ENCODE peak calls at places on chromosomes 7 and 10, in four cellular contexts. One of them, this sample, is unnamed.

GRCh38 chr10:14429043-14429713 is 98.5 kb upstream of the FRMD4A start:
- DNase-seq in T-helper 9 cell: no peak
- DNase-seq in hepatocyte: no peak
- DNase-seq in fibroblast of lung: no peak
- DNase-seq in this sample: no peak

GRCh38 chr10:97097154-97097490 is 88.6 kb downstream of the SLIT1 start:
- DNase-seq in fibroblast of lung: no peak
- DNase-seq in T-helper 9 cell: no peak
- DNase-seq in hepatocyte: no peak
- DNase-seq in this sample: no peak

GRCh38 chr10:99292159-99292558 is 37.0 kb upstream of the CNNM1 start:
- DNase-seq in hepatocyte: peak
- DNase-seq in fibroblast of lung: peak
- DNase-seq in T-helper 9 cell: no peak
- DNase-seq in this sample: no peak

GRCh38 chr10:6202098-6202683 is 541 bp upstream of the PFKFB3 start:
- DNase-seq in fibroblast of lung: no peak
- DNase-seq in hepatocyte: no peak
- DNase-seq in T-helper 9 cell: no peak
- DNase-seq in this sample: no peak

GRCh38 chr10:75717126-75717916 is 285.9 kb downstream of the LRMDA start:
- DNase-seq in fibroblast of lung: peak
- DNase-seq in hepatocyte: no peak
- DNase-seq in T-helper 9 cell: no peak
- DNase-seq in this sample: no peak

GRCh38 chr7:1847260-1848001 is 177.4 kb downstream of the ELFN1 start:
- DNase-seq in hepatocyte: no peak
- DNase-seq in T-helper 9 cell: no peak
- DNase-seq in fibroblast of lung: no peak
- DNase-seq in this sample: no peak

GRCh38 chr7:80134536-80135305 is at the start of gene GNAI1:
- DNase-seq in fibroblast of lung: peak
- DNase-seq in hepatocyte: peak
- DNase-seq in T-helper 9 cell: no peak
- DNase-seq in this sample: peak

GRCh38 chr10:13074562-13075451 is 25.2 kb upstream of the OPTN start:
- DNase-seq in fibroblast of lung: peak
- DNase-seq in T-helper 9 cell: peak
- DNase-seq in hepatocyte: peak
- DNase-seq in this sample: peak

GRCh38 chr7:141286522-141286921 is 212.7 kb downstream of the TMEM178B start:
- DNase-seq in T-helper 9 cell: no peak
- DNase-seq in fibroblast of lung: no peak
- DNase-seq in hepatocyte: no peak
- DNase-seq in this sample: no peak

GRCh38 chr7:2913760-2914387 is 69.8 kb upstream of the GNA12 start:
- DNase-seq in T-helper 9 cell: no peak
- DNase-seq in hepatocyte: no peak
- DNase-seq in fibroblast of lung: no peak
- DNase-seq in this sample: no peak